ENCODE peak calls at places on chromosomes 3 and 15, in five cellular contexts. L, F, U, V and Z are unnamed samples. For H3K9me3, the result is how much of the 10 kb centered on the place peaks cover.

GRCh38 chr3:195556390-195556789 is 13.3 kb upstream of the PPP1R2 start:
- DNase-seq in V (peak), L (no peak), F (no peak), U (no peak), Z (no peak)

GRCh38 chr3:98977520-98977919 is 76.0 kb upstream of the DCBLD2 start:
- DNase-seq in U (no peak), L (no peak), F (no peak), V (no peak), Z (no peak)

GRCh38 chr3:21754839-21755238 is 3.8 kb upstream of the ZNF385D start:
- DNase-seq in V (no peak), U (no peak), F (no peak), L (no peak), Z (no peak)

GRCh38 chr3:185653949-185654757 is 68.1 kb downstream of the SENP2 start:
- DNase-seq in L (no peak), F (no peak), V (no peak), U (no peak), Z (no peak)

GRCh38 chr3:45218578-45219390 is 7.3 kb downstream of the TMEM158 start:
- DNase-seq in U (no peak), L (no peak), F (no peak), V (no peak), Z (no peak)

GRCh38 chr15:31327674-31328424 is 1.2 kb downstream of the KLF13 start:
- DNase-seq in U (peak), L (peak), V (peak), F (peak), Z (peak)

GRCh38 chr3:94349310-94349848 is 286.5 kb downstream of the NSUN3 start:
- DNase-seq in V (no peak), F (no peak), U (no peak), L (no peak), Z (no peak)

GRCh38 chr15:75947117-75947516 is 43.4 kb downstream of the FBXO22 start:
- DNase-seq in F (no peak), L (no peak), V (no peak), U (no peak), Z (no peak)

GRCh38 chr3:196186661-196187573 is 24.3 kb downstream of the ZDHHC19 start:
- DNase-seq in L (peak), F (peak), V (peak), U (no peak), Z (no peak)

GRCh38 chr3:126158016-126158911 is 22.1 kb downstream of the ALDH1L1 start:
- DNase-seq in L (no peak), F (peak), U (no peak), V (no peak), Z (no peak)

GRCh38 chr3:142275856-142276255 is 50.5 kb upstream of the GK5 start:
- DNase-seq in F (no peak), V (no peak), U (no peak), L (no peak), Z (no peak)

GRCh38 chr3:16064660-16065414 is 109.6 kb upstream of the GALNT15 start:
- DNase-seq in V (peak), L (peak), U (peak), F (peak), Z (no peak)

GRCh38 chr3:174023445-174023844 is 625.9 kb downstream of the NLGN1 start:
- DNase-seq in V (no peak), U (no peak), F (no peak), L (no peak), Z (no peak)

GRCh38 chr3:172343979-172344378 is 104.3 kb downstream of the GHSR start:
- DNase-seq in U (no peak), V (no peak), F (no peak), L (no peak), Z (no peak)

GRCh38 chr3:172103724-172104123 is 64.3 kb downstream of the FNDC3B start:
- DNase-seq in U (no peak), L (no peak), F (no peak), V (no peak), Z (no peak)

GRCh38 chr3:149845570-149846244 is 32.7 kb downstream of the RNF13 start:
- DNase-seq in L (no peak), V (no peak), U (no peak), F (no peak), Z (no peak)

GRCh38 chr15:43095708-43096347 is 10.0 kb downstream of the UBR1 start:
- DNase-seq in L (no peak), U (no peak), V (no peak), F (no peak), Z (no peak)

GRCh38 chr15:74594455-74594854 is 21.2 kb upstream of the CLK3 start:
- DNase-seq in F (no peak), V (no peak), U (no peak), L (no peak), Z (no peak)

GRCh38 chr15:71807691-71808091 is 2.7 kb upstream of the NR2E3 start:
- DNase-seq in V (no peak), U (no peak), F (no peak), L (no peak), Z (no peak)

GRCh38 chr3:143775401-143775970 is 72.8 kb downstream of the SLC9A9 start:
- DNase-seq in L (peak), U (no peak), F (no peak), V (no peak), Z (no peak)

GRCh38 chr3:48538451-48538850 is 18.2 kb downstream of the PFKFB4 start:
- DNase-seq in F (no peak), L (no peak), V (no peak), U (no peak), Z (no peak)

GRCh38 chr3:33218072-33218445 is 551 bp downstream of the SUSD5 start:
- DNase-seq in F (no peak), L (no peak), V (no peak), U (no peak), Z (no peak)

GRCh38 chr3:127208483-127209100 is 15.7 kb downstream of the PRR23E start:
- DNase-seq in L (peak), F (no peak), V (no peak), U (no peak), Z (no peak)

GRCh38 chr3:197392961-197393360 is 94.5 kb upstream of the DLG1 start:
- DNase-seq in U (no peak), F (no peak), V (no peak), L (no peak), Z (no peak)

GRCh38 chr3:124057453-124057852 is 65.5 kb upstream of the ROPN1 start:
- DNase-seq in L (peak), U (peak), V (no peak), F (no peak), Z (no peak)

GRCh38 chr3:33131328-33132018 is 17.7 kb downstream of the CRTAP start:
- DNase-seq in U (no peak), F (no peak), V (no peak), L (peak), Z (no peak)

GRCh38 chr15:29978411-29979382 is 104.1 kb upstream of the GOLGA8J start:
- DNase-seq in L (no peak), V (no peak), F (no peak), U (no peak), Z (no peak)

GRCh38 chr15:84979651-84980050 is 2.0 kb upstream of the PDE8A start:
- DNase-seq in L (peak), V (peak), U (no peak), F (peak), Z (no peak)

GRCh38 chr3:57062119-57062631 is 1.7 kb downstream of the SPATA12 start:
- DNase-seq in L (peak), F (no peak), U (no peak), V (peak), Z (no peak)

GRCh38 chr15:48392356-48392755 is 61.1 kb downstream of the DUT start:
- DNase-seq in V (no peak), F (no peak), L (peak), U (peak), Z (no peak)

GRCh38 chr3:188266581-188267274 is 112.8 kb downstream of the LPP start:
- DNase-seq in L (peak), V (peak), U (no peak), F (no peak), Z (no peak)

GRCh38 chr15:74392402-74392876 is 25.0 kb upstream of the CYP11A1 start:
- DNase-seq in F (no peak), U (no peak), V (no peak), L (peak), Z (no peak)

GRCh38 chr3:143531101-143531500 is 317.2 kb downstream of the SLC9A9 start:
- DNase-seq in F (no peak), L (no peak), U (no peak), V (no peak), Z (no peak)

GRCh38 chr15:71612066-71612715 is 198.2 kb upstream of the NR2E3 start:
- DNase-seq in F (no peak), V (no peak), U (no peak), L (no peak), Z (no peak)

GRCh38 chr15:29685156-29686078 is 136.9 kb downstream of the TJP1 start:
- DNase-seq in U (no peak), F (no peak), V (no peak), L (peak), Z (no peak)

GRCh38 chr3:118199044-118199443 is 835.6 kb downstream of the IGSF11 start:
- DNase-seq in F (peak), V (no peak), L (no peak), U (no peak), Z (no peak)
- H3K9me3 ChIP-seq in F (under half), V (under half), L (under half), U (under half), Z (half or more)

GRCh38 chr15:62269504-62269903 is 104.4 kb upstream of the C2CD4B start:
- DNase-seq in U (no peak), V (no peak), F (no peak), L (no peak), Z (no peak)
- H3K9me3 ChIP-seq in U (under half), V (under half), F (under half), L (under half), Z (under half)

GRCh38 chr3:130635978-130636377 is 110.7 kb downstream of the PIK3R4 start:
- DNase-seq in F (no peak), L (no peak), U (no peak), V (no peak), Z (no peak)
- H3K9me3 ChIP-seq in F (under half), L (under half), U (under half), V (under half), Z (under half)

GRCh38 chr3:43013743-43014155 is 34.6 kb downstream of the GASK1A start:
- DNase-seq in F (no peak), V (no peak), L (no peak), U (no peak), Z (no peak)
- H3K9me3 ChIP-seq in F (under half), V (under half), L (under half), U (under half), Z (under half)

GRCh38 chr15:45242289-45242688 is 9.7 kb upstream of the SLC28A2 start:
- DNase-seq in V (no peak), U (no peak), F (no peak), L (no peak), Z (no peak)
- H3K9me3 ChIP-seq in V (half or more), U (under half), F (half or more), L (under half), Z (under half)

GRCh38 chr15:25056484-25057429 is 102.0 kb downstream of the SNRPN start:
- DNase-seq in U (no peak), V (no peak), L (peak), F (peak), Z (peak)
- H3K9me3 ChIP-seq in U (half or more), V (half or more), L (under half), F (half or more), Z (half or more)

DNA sequence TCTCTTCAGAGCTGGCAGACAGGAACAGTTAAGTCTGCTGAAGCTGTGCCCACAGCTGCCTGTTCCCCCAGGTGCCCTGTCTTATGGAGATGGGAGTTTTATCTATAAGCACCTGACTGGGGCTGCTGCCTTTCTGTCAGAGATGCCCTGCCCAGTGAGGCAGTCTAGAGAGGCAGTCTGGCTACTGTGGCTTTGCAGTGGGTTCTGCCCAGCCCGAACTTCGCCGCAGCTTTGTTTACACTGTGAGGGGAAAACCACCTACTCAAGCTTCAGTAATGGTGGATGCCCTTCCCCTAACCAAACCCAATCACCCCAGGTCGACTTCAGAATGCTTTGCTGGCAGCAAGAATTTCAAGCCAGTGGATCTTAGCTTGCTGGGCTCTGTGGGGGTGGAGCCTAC is 91.2 kb downstream of the SLC25A26 start:
- DNase-seq in F (no peak), V (no peak), U (no peak), L (no peak), Z (no peak)
- H3K9me3 ChIP-seq in F (under half), V (under half), U (under half), L (under half), Z (under half)

DNA sequence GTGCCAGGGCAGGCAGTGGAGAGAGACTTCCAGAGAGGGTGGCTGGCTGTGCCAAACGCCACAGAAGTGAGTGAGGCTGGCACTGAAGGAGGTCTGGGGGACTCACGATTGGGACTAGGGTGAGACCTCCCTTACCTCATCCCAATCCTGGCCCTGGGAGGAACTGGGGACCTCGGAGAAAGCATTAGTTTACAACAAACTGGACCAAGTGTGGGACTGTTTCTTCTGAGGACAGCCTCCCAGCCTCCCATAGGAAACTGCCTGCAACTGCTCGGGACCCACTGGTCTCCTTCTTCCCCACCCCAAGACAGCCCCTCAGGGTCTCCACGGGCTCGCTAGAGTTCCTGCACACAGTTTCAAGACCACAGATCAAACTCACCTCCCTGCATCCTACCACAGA is 45.4 kb downstream of the ST6GAL1 start:
- DNase-seq in U (no peak), F (no peak), L (no peak), V (no peak), Z (no peak)
- H3K9me3 ChIP-seq in U (under half), F (under half), L (under half), V (under half), Z (under half)

GRCh38 chr3:7095116-7095515 is 234.2 kb downstream of the GRM7 start:
- DNase-seq in F (no peak), V (no peak), U (no peak), L (no peak), Z (no peak)
- H3K9me3 ChIP-seq in F (under half), V (under half), U (under half), L (under half), Z (under half)

DNA sequence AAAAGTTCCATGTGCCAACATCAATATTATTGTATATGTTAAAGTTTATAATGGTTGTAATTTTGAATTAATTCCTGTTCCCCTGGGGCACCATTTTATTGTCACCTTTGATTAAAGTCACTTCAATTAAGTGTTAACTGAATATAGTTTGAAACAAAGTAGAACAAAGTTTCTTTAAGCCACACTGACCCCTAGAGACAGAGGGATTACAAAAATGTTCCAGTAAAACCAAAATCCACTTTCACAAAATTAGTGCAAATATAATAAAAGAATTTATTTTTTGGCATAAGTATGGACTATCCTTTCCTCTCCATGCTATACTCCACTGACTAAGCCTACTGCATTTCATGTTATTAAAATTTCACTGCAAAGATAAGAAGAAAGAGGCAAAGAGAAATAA is 123.9 kb downstream of the ZMAT3 start:
- DNase-seq in F (no peak), L (no peak), U (no peak), V (no peak), Z (no peak)
- H3K9me3 ChIP-seq in F (under half), L (under half), U (under half), V (under half), Z (under half)